ENCODE peak calls at places on chromosomes 6 and 20, in eight cellular contexts. T is spleen; E is osteoblast; X is Caco-2; N is thoracic aorta; J is effector memory CD4-positive, alpha-beta T cell; C is PC-3; L is lower lobe of right lung. V is an unnamed sample.
A peak's percentile ranks its signal among the peaks of the same experiment; 100 is the strongest.

GRCh38 chr20:51354769-51355319 is 187.7 kb downstream of the NFATC2 start:
- DNase-seq in T (peak; percentile 63), E (peak; percentile 91), X (no peak), N (no peak), J (no peak), C (peak; percentile 98), L (no peak), V (no peak)

GRCh38 chr20:36093025-36093803 is 61.3 kb upstream of the EPB41L1 start:
- DNase-seq in T (peak; percentile 79), E (no peak), X (peak; percentile 83), N (peak; percentile 50), J (no peak), C (peak; percentile 52), L (peak; percentile 90), V (no peak)

GRCh38 chr6:88586371-88587157 is 376.9 kb downstream of the RNGTT start:
- DNase-seq in T (no peak), E (no peak), X (no peak), N (peak; percentile 71), J (no peak), C (peak; percentile 1), L (no peak), V (peak; percentile 45)

GRCh38 chr20:48761023-48761785 is 66.6 kb downstream of the PREX1 start:
- DNase-seq in T (peak; percentile 92), E (peak; percentile 29), X (no peak), N (no peak), J (peak; percentile 60), C (no peak), L (peak; percentile 75), V (no peak)

GRCh38 chr6:118187568-118188164 is 280.6 kb downstream of the SLC35F1 start:
- DNase-seq in T (no peak), E (no peak), X (no peak), N (no peak), J (no peak), C (no peak), L (no peak), V (no peak)

GRCh38 chr6:117317261-117317660 is 51.9 kb downstream of the VGLL2 start:
- DNase-seq in T (no peak), E (no peak), X (no peak), N (no peak), J (no peak), C (peak; percentile 59), L (no peak), V (no peak)

GRCh38 chr6:105994522-105995402 is 91.4 kb upstream of the PRDM1 start:
- DNase-seq in T (peak; percentile 91), E (peak; percentile 91), X (no peak), N (no peak), J (peak; percentile 32), C (no peak), L (peak; percentile 74), V (peak; percentile 39)

GRCh38 chr6:27669798-27670301 is 196.9 kb upstream of the ZNF184 start:
- DNase-seq in T (no peak), E (no peak), X (no peak), N (no peak), J (no peak), C (no peak), L (no peak), V (no peak)

GRCh38 chr6:51199733-51200132 is 381.1 kb downstream of the TFAP2B start:
- DNase-seq in T (no peak), E (no peak), X (no peak), N (no peak), J (no peak), C (no peak), L (no peak), V (no peak)

GRCh38 chr20:7773511-7773910 is 166.7 kb downstream of the HAO1 start:
- DNase-seq in T (no peak), E (no peak), X (no peak), N (no peak), J (no peak), C (peak; percentile 63), L (no peak), V (no peak)

GRCh38 chr20:11266571-11266970 is 592.8 kb upstream of the JAG1 start:
- DNase-seq in T (no peak), E (no peak), X (no peak), N (no peak), J (no peak), C (peak; percentile 79), L (no peak), V (no peak)

GRCh38 chr6:162090734-162091133 is 636.8 kb downstream of the PRKN start:
- DNase-seq in T (no peak), E (no peak), X (no peak), N (no peak), J (no peak), C (no peak), L (no peak), V (no peak)

GRCh38 chr6:113375950-113376846 is 480.9 kb upstream of the MARCKS start:
- DNase-seq in T (no peak), E (peak; percentile 76), X (no peak), N (no peak), J (no peak), C (peak; percentile 39), L (no peak), V (no peak)

GRCh38 chr20:18533978-18534644 is 26.4 kb downstream of the SEC23B start:
- DNase-seq in T (no peak), E (no peak), X (no peak), N (no peak), J (no peak), C (no peak), L (no peak), V (no peak)

GRCh38 chr20:18527836-18528235 is 20.1 kb downstream of the SEC23B start:
- DNase-seq in T (no peak), E (peak; percentile 93), X (no peak), N (no peak), J (no peak), C (peak; percentile 73), L (no peak), V (no peak)

GRCh38 chr20:18532626-18533025 is 24.9 kb downstream of the SEC23B start:
- DNase-seq in T (no peak), E (no peak), X (no peak), N (no peak), J (no peak), C (no peak), L (no peak), V (no peak)

GRCh38 chr20:18537651-18538050 is 29.6 kb upstream of the SMIM26 start:
- DNase-seq in T (no peak), E (no peak), X (no peak), N (no peak), J (no peak), C (peak; percentile 42), L (no peak), V (no peak)

DNA sequence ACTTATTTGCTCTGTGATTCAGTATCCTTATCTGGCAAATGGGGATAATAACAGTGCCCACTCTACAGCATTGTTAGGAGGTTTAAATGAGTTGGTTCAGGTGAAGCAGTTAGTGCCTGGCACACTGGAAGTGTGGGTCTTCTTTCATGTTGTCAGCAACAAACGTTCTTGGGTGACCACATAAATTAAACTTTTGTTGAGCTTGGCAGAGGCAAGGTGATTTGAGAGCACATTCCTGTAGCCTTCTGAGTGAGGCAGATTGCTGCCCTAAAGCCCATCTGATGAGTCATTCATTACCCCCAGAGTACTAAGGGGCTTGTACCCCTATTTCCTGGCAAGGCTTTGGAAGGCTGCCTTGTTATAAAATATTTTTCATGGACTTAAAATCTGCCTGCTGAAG is 25.8 kb downstream of the SEC23B start:
- DNase-seq in T (no peak), E (no peak), X (no peak), N (no peak), J (no peak), C (no peak), L (no peak), V (no peak)
- H3K36me3 ChIP-seq in T (peaks cover 82% of the 10 kb centered on the region), E (peaks cover 65% of the 10 kb centered on the region), X (peaks cover 1% of the 10 kb centered on the region), N (peaks cover 46% of the 10 kb centered on the region), J (peaks cover 72% of the 10 kb centered on the region), C (peaks cover 66% of the 10 kb centered on the region), L (peaks cover 97% of the 10 kb centered on the region), V (no peaks in the 10 kb centered on the region)

GRCh38 chr6:7897461-7898192 is 13.0 kb downstream of the TXNDC5 start:
- DNase-seq in T (peak; percentile 47), E (no peak), X (no peak), N (no peak), J (no peak), C (no peak), L (no peak), V (no peak)
- H3K36me3 ChIP-seq in T (peaks cover 91% of the 10 kb centered on the region), E (peaks cover 95% of the 10 kb centered on the region), X (no peaks in the 10 kb centered on the region), N (peaks cover 77% of the 10 kb centered on the region), J (peaks cover 49% of the 10 kb centered on the region), C (peaks cover 75% of the 10 kb centered on the region), L (peaks cover 98% of the 10 kb centered on the region), V (no peaks in the 10 kb centered on the region)

GRCh38 chr6:31686483-31686882 is 5.6 kb upstream of the LY6G5C start:
- DNase-seq in T (no peak), E (no peak), X (no peak), N (no peak), J (no peak), C (no peak), L (no peak), V (no peak)

GRCh38 chr6:31690231-31691077 is 9.6 kb upstream of the LY6G5C start:
- DNase-seq in T (no peak), E (no peak), X (peak; percentile 91), N (no peak), J (no peak), C (no peak), L (no peak), V (no peak)

GRCh38 chr6:31689249-31690110 is 8.6 kb upstream of the LY6G5C start:
- DNase-seq in T (no peak), E (no peak), X (no peak), N (no peak), J (no peak), C (no peak), L (no peak), V (no peak)

GRCh38 chr6:31687860-31688693 is 7.2 kb upstream of the LY6G5C start:
- DNase-seq in T (no peak), E (no peak), X (no peak), N (no peak), J (no peak), C (no peak), L (no peak), V (no peak)

GRCh38 chr6:31687321-31687720 is 6.5 kb upstream of the LY6G5C start:
- DNase-seq in T (no peak), E (no peak), X (no peak), N (no peak), J (no peak), C (no peak), L (no peak), V (no peak)
- H3K36me3 ChIP-seq in T (peaks cover 75% of the 10 kb centered on the region), E (peaks cover 60% of the 10 kb centered on the region), X (peaks cover 5% of the 10 kb centered on the region), N (peaks cover 48% of the 10 kb centered on the region), J (peaks cover 60% of the 10 kb centered on the region), C (peaks cover 8% of the 10 kb centered on the region), L (peaks cover 78% of the 10 kb centered on the region), V (no peaks in the 10 kb centered on the region)

GRCh38 chr6:31631681-31632278 is 11.3 kb downstream of the PRRC2A start:
- DNase-seq in T (no peak), E (peak; percentile 76), X (no peak), N (no peak), J (no peak), C (no peak), L (no peak), V (no peak)

GRCh38 chr6:31631209-31631608 is 10.7 kb downstream of the PRRC2A start:
- DNase-seq in T (no peak), E (peak; percentile 68), X (no peak), N (no peak), J (no peak), C (no peak), L (no peak), V (no peak)

GRCh38 chr6:31634131-31634530 is 13.6 kb downstream of the PRRC2A start:
- DNase-seq in T (no peak), E (peak; percentile 73), X (no peak), N (no peak), J (no peak), C (no peak), L (no peak), V (no peak)

GRCh38 chr6:31633447-31633846 is 12.9 kb downstream of the PRRC2A start:
- DNase-seq in T (no peak), E (no peak), X (no peak), N (no peak), J (no peak), C (no peak), L (no peak), V (no peak)

GRCh38 chr6:31632279-31632946 is 11.9 kb downstream of the PRRC2A start:
- DNase-seq in T (no peak), E (peak; percentile 34), X (no peak), N (no peak), J (no peak), C (no peak), L (no peak), V (no peak)
- H3K36me3 ChIP-seq in T (peaks cover 100% of the 10 kb centered on the region), E (peaks cover 96% of the 10 kb centered on the region), X (peaks cover 9% of the 10 kb centered on the region), N (peaks cover 96% of the 10 kb centered on the region), J (peaks cover 99% of the 10 kb centered on the region), C (peaks cover 92% of the 10 kb centered on the region), L (peaks cover 100% of the 10 kb centered on the region), V (peaks cover 100% of the 10 kb centered on the region)

V was measured in gastrocnemius medialis.